ENCODE peak calls at places on chromosomes 3 and 15, in six cellular contexts. One of them, this sample, is unnamed.
A peak's percentile ranks its signal among the peaks of the same experiment; 100 is the strongest.

GRCh38 chr15:77130315-77130930 is 59.5 kb upstream of the TSPAN3 start:
- DNase-seq in breast epithelium: no peak
- DNase-seq in activated CD8-positive, alpha-beta memory T cell treated with anti-CD3 and anti-CD28 coated beads, Interleukin-2, amount 50 U/mL, for 48 hours: no peak
- DNase-seq in NCI-H2029: no peak
- DNase-seq in activated gamma-delta T cell treated with Interleukin-2 at 50 U/mL for 16 hours: no peak
- DNase-seq in GM12864: no peak
- DNase-seq in this sample: no peak

GRCh38 chr3:128497305-128498126 is 4.5 kb upstream of the GATA2 start:
- DNase-seq in breast epithelium: no peak
- DNase-seq in activated CD8-positive, alpha-beta memory T cell treated with anti-CD3 and anti-CD28 coated beads, Interleukin-2, amount 50 U/mL, for 48 hours: peak; percentile 93
- DNase-seq in NCI-H2029: peak; percentile 52
- DNase-seq in activated gamma-delta T cell treated with Interleukin-2 at 50 U/mL for 16 hours: peak; percentile 62
- DNase-seq in GM12864: no peak
- DNase-seq in this sample: peak; percentile 63

GRCh38 chr15:68816158-68816557 is 4.5 kb downstream of the ANP32A start:
- DNase-seq in breast epithelium: peak; percentile 9
- DNase-seq in activated CD8-positive, alpha-beta memory T cell treated with anti-CD3 and anti-CD28 coated beads, Interleukin-2, amount 50 U/mL, for 48 hours: no peak
- DNase-seq in NCI-H2029: no peak
- DNase-seq in activated gamma-delta T cell treated with Interleukin-2 at 50 U/mL for 16 hours: no peak
- DNase-seq in GM12864: no peak
- DNase-seq in this sample: no peak

GRCh38 chr15:59570364-59570763 is 41.2 kb upstream of the GCNT3 start:
- DNase-seq in breast epithelium: peak; percentile 60
- DNase-seq in activated CD8-positive, alpha-beta memory T cell treated with anti-CD3 and anti-CD28 coated beads, Interleukin-2, amount 50 U/mL, for 48 hours: no peak
- DNase-seq in NCI-H2029: no peak
- DNase-seq in activated gamma-delta T cell treated with Interleukin-2 at 50 U/mL for 16 hours: no peak
- DNase-seq in GM12864: no peak
- DNase-seq in this sample: no peak

GRCh38 chr3:74067296-74067695 is 442.6 kb upstream of the PDZRN3 start:
- DNase-seq in breast epithelium: no peak
- DNase-seq in activated CD8-positive, alpha-beta memory T cell treated with anti-CD3 and anti-CD28 coated beads, Interleukin-2, amount 50 U/mL, for 48 hours: no peak
- DNase-seq in NCI-H2029: no peak
- DNase-seq in activated gamma-delta T cell treated with Interleukin-2 at 50 U/mL for 16 hours: no peak
- DNase-seq in GM12864: no peak
- DNase-seq in this sample: peak; percentile 34

GRCh38 chr15:60091150-60091549 is 87.0 kb downstream of the FOXB1 start:
- DNase-seq in breast epithelium: peak; percentile 73
- DNase-seq in activated CD8-positive, alpha-beta memory T cell treated with anti-CD3 and anti-CD28 coated beads, Interleukin-2, amount 50 U/mL, for 48 hours: no peak
- DNase-seq in NCI-H2029: no peak
- DNase-seq in activated gamma-delta T cell treated with Interleukin-2 at 50 U/mL for 16 hours: no peak
- DNase-seq in GM12864: no peak
- DNase-seq in this sample: no peak

GRCh38 chr15:39079296-39079834 is 501.5 kb upstream of the THBS1 start:
- DNase-seq in breast epithelium: no peak
- DNase-seq in activated CD8-positive, alpha-beta memory T cell treated with anti-CD3 and anti-CD28 coated beads, Interleukin-2, amount 50 U/mL, for 48 hours: no peak
- DNase-seq in NCI-H2029: no peak
- DNase-seq in activated gamma-delta T cell treated with Interleukin-2 at 50 U/mL for 16 hours: no peak
- DNase-seq in GM12864: no peak
- DNase-seq in this sample: no peak

GRCh38 chr15:28274635-28275034 is 47.3 kb downstream of the HERC2 start:
- DNase-seq in breast epithelium: no peak
- DNase-seq in activated CD8-positive, alpha-beta memory T cell treated with anti-CD3 and anti-CD28 coated beads, Interleukin-2, amount 50 U/mL, for 48 hours: no peak
- DNase-seq in NCI-H2029: no peak
- DNase-seq in activated gamma-delta T cell treated with Interleukin-2 at 50 U/mL for 16 hours: no peak
- DNase-seq in GM12864: no peak
- DNase-seq in this sample: no peak

GRCh38 chr15:88651971-88652370 is 13.2 kb downstream of the ISG20 start:
- DNase-seq in breast epithelium: peak; percentile 11
- DNase-seq in activated CD8-positive, alpha-beta memory T cell treated with anti-CD3 and anti-CD28 coated beads, Interleukin-2, amount 50 U/mL, for 48 hours: peak; percentile 46
- DNase-seq in NCI-H2029: no peak
- DNase-seq in activated gamma-delta T cell treated with Interleukin-2 at 50 U/mL for 16 hours: no peak
- DNase-seq in GM12864: no peak
- DNase-seq in this sample: no peak

GRCh38 chr3:155553800-155554199 is 191.1 kb downstream of the PLCH1 start:
- DNase-seq in breast epithelium: no peak
- DNase-seq in activated CD8-positive, alpha-beta memory T cell treated with anti-CD3 and anti-CD28 coated beads, Interleukin-2, amount 50 U/mL, for 48 hours: no peak
- DNase-seq in NCI-H2029: no peak
- DNase-seq in activated gamma-delta T cell treated with Interleukin-2 at 50 U/mL for 16 hours: no peak
- DNase-seq in GM12864: peak; percentile 5
- DNase-seq in this sample: no peak

GRCh38 chr3:71919572-71919971 is 134.6 kb upstream of the PROK2 start:
- DNase-seq in breast epithelium: no peak
- DNase-seq in activated CD8-positive, alpha-beta memory T cell treated with anti-CD3 and anti-CD28 coated beads, Interleukin-2, amount 50 U/mL, for 48 hours: no peak
- DNase-seq in NCI-H2029: no peak
- DNase-seq in activated gamma-delta T cell treated with Interleukin-2 at 50 U/mL for 16 hours: no peak
- DNase-seq in GM12864: no peak
- DNase-seq in this sample: no peak

GRCh38 chr3:138972941-138973340 is 25.9 kb downstream of the FOXL2NB start:
- DNase-seq in breast epithelium: no peak
- DNase-seq in activated CD8-positive, alpha-beta memory T cell treated with anti-CD3 and anti-CD28 coated beads, Interleukin-2, amount 50 U/mL, for 48 hours: no peak
- DNase-seq in NCI-H2029: no peak
- DNase-seq in activated gamma-delta T cell treated with Interleukin-2 at 50 U/mL for 16 hours: no peak
- DNase-seq in GM12864: no peak
- DNase-seq in this sample: no peak

GRCh38 chr3:100702082-100703014 is 6.9 kb upstream of the TFG start:
- DNase-seq in breast epithelium: no peak
- DNase-seq in activated CD8-positive, alpha-beta memory T cell treated with anti-CD3 and anti-CD28 coated beads, Interleukin-2, amount 50 U/mL, for 48 hours: no peak
- DNase-seq in NCI-H2029: no peak
- DNase-seq in activated gamma-delta T cell treated with Interleukin-2 at 50 U/mL for 16 hours: no peak
- DNase-seq in GM12864: no peak
- DNase-seq in this sample: no peak

GRCh38 chr3:143478124-143478693 is 358.6 kb downstream of the CHST2 start:
- DNase-seq in breast epithelium: no peak
- DNase-seq in activated CD8-positive, alpha-beta memory T cell treated with anti-CD3 and anti-CD28 coated beads, Interleukin-2, amount 50 U/mL, for 48 hours: no peak
- DNase-seq in NCI-H2029: no peak
- DNase-seq in activated gamma-delta T cell treated with Interleukin-2 at 50 U/mL for 16 hours: no peak
- DNase-seq in GM12864: no peak
- DNase-seq in this sample: no peak

GRCh38 chr15:69561071-69561784 is 108.6 kb downstream of the RPLP1 start:
- DNase-seq in breast epithelium: no peak
- DNase-seq in activated CD8-positive, alpha-beta memory T cell treated with anti-CD3 and anti-CD28 coated beads, Interleukin-2, amount 50 U/mL, for 48 hours: no peak
- DNase-seq in NCI-H2029: peak; percentile 78
- DNase-seq in activated gamma-delta T cell treated with Interleukin-2 at 50 U/mL for 16 hours: no peak
- DNase-seq in GM12864: no peak
- DNase-seq in this sample: peak; percentile 72

GRCh38 chr3:57852896-57853295 is 96.8 kb downstream of the SLMAP start:
- DNase-seq in breast epithelium: no peak
- DNase-seq in activated CD8-positive, alpha-beta memory T cell treated with anti-CD3 and anti-CD28 coated beads, Interleukin-2, amount 50 U/mL, for 48 hours: no peak
- DNase-seq in NCI-H2029: no peak
- DNase-seq in activated gamma-delta T cell treated with Interleukin-2 at 50 U/mL for 16 hours: no peak
- DNase-seq in GM12864: no peak
- DNase-seq in this sample: no peak

GRCh38 chr3:5411786-5412185 is 224.3 kb downstream of the EDEM1 start:
- DNase-seq in breast epithelium: no peak
- DNase-seq in activated CD8-positive, alpha-beta memory T cell treated with anti-CD3 and anti-CD28 coated beads, Interleukin-2, amount 50 U/mL, for 48 hours: no peak
- DNase-seq in NCI-H2029: no peak
- DNase-seq in activated gamma-delta T cell treated with Interleukin-2 at 50 U/mL for 16 hours: no peak
- DNase-seq in GM12864: no peak
- DNase-seq in this sample: no peak

GRCh38 chr15:100628746-100629145 is 26.4 kb downstream of the ASB7 start:
- DNase-seq in breast epithelium: no peak
- DNase-seq in activated CD8-positive, alpha-beta memory T cell treated with anti-CD3 and anti-CD28 coated beads, Interleukin-2, amount 50 U/mL, for 48 hours: no peak
- DNase-seq in NCI-H2029: no peak
- DNase-seq in activated gamma-delta T cell treated with Interleukin-2 at 50 U/mL for 16 hours: no peak
- DNase-seq in GM12864: no peak
- DNase-seq in this sample: no peak

GRCh38 chr3:124273651-124274050 is 281.7 kb upstream of the ROPN1 start:
- DNase-seq in breast epithelium: no peak
- DNase-seq in activated CD8-positive, alpha-beta memory T cell treated with anti-CD3 and anti-CD28 coated beads, Interleukin-2, amount 50 U/mL, for 48 hours: no peak
- DNase-seq in NCI-H2029: no peak
- DNase-seq in activated gamma-delta T cell treated with Interleukin-2 at 50 U/mL for 16 hours: no peak
- DNase-seq in GM12864: no peak
- DNase-seq in this sample: no peak

GRCh38 chr3:55650011-55650410 is 162.9 kb upstream of the WNT5A start:
- DNase-seq in breast epithelium: no peak
- DNase-seq in activated CD8-positive, alpha-beta memory T cell treated with anti-CD3 and anti-CD28 coated beads, Interleukin-2, amount 50 U/mL, for 48 hours: no peak
- DNase-seq in NCI-H2029: no peak
- DNase-seq in activated gamma-delta T cell treated with Interleukin-2 at 50 U/mL for 16 hours: no peak
- DNase-seq in GM12864: no peak
- DNase-seq in this sample: no peak

This sample was measured in NCI-H345.